ENCODE peak calls at places on chromosomes 3 and 15, in nine cellular contexts. One of them, this sample, is unnamed.
A peak's percentile ranks its signal among the peaks of the same experiment; 100 is the strongest.

GRCh38 chr15:88956263-88956662 is 43.1 kb upstream of the MFGE8 start:
- DNase-seq in PC-9: no peak
- DNase-seq in fibroblast of lung: no peak
- DNase-seq in H9: no peak
- DNase-seq in A549: no peak
- DNase-seq in astrocyte: no peak
- DNase-seq in neuronal stem cell: no peak
- DNase-seq in mesendoderm: no peak
- DNase-seq in PC-3: no peak
- DNase-seq in this sample: no peak

GRCh38 chr3:99952306-99952705 is 134.6 kb downstream of the CMSS1 start:
- DNase-seq in PC-9: no peak
- DNase-seq in fibroblast of lung: peak; percentile 92
- DNase-seq in H9: no peak
- DNase-seq in A549: no peak
- DNase-seq in astrocyte: peak; percentile 88
- DNase-seq in neuronal stem cell: no peak
- DNase-seq in mesendoderm: no peak
- DNase-seq in PC-3: peak; percentile 49
- DNase-seq in this sample: no peak

GRCh38 chr15:68230157-68231100 is 901 bp upstream of the CLN6 start:
- DNase-seq in PC-9: no peak
- DNase-seq in fibroblast of lung: no peak
- DNase-seq in H9: no peak
- DNase-seq in A549: no peak
- DNase-seq in astrocyte: no peak
- DNase-seq in neuronal stem cell: no peak
- DNase-seq in mesendoderm: no peak
- DNase-seq in PC-3: peak; percentile 3
- DNase-seq in this sample: no peak

GRCh38 chr15:70512772-70513362 is 250.5 kb downstream of the UACA start:
- DNase-seq in PC-9: peak; percentile 45
- DNase-seq in fibroblast of lung: peak; percentile 43
- DNase-seq in H9: peak; percentile 87
- DNase-seq in A549: peak; percentile 90
- DNase-seq in astrocyte: no peak
- DNase-seq in neuronal stem cell: no peak
- DNase-seq in mesendoderm: peak; percentile 88
- DNase-seq in PC-3: peak; percentile 78
- DNase-seq in this sample: no peak

GRCh38 chr3:66450389-66451022 is 50.3 kb downstream of the LRIG1 start:
- DNase-seq in PC-9: no peak
- DNase-seq in fibroblast of lung: peak; percentile 81
- DNase-seq in H9: no peak
- DNase-seq in A549: no peak
- DNase-seq in astrocyte: peak; percentile 76
- DNase-seq in neuronal stem cell: no peak
- DNase-seq in mesendoderm: no peak
- DNase-seq in PC-3: peak; percentile 32
- DNase-seq in this sample: no peak

GRCh38 chr15:37109151-37109912 is 9.0 kb upstream of the MEIS2 start:
- DNase-seq in PC-9: no peak
- DNase-seq in fibroblast of lung: no peak
- DNase-seq in H9: peak; percentile 74
- DNase-seq in A549: no peak
- DNase-seq in astrocyte: no peak
- DNase-seq in neuronal stem cell: peak; percentile 48
- DNase-seq in mesendoderm: peak; percentile 55
- DNase-seq in PC-3: no peak
- DNase-seq in this sample: no peak

GRCh38 chr15:73753250-73754130 is at the start of gene INSYN1:
- DNase-seq in PC-9: no peak
- DNase-seq in fibroblast of lung: peak; percentile 54
- DNase-seq in H9: peak; percentile 47
- DNase-seq in A549: no peak
- DNase-seq in astrocyte: peak; percentile 23
- DNase-seq in neuronal stem cell: no peak
- DNase-seq in mesendoderm: peak; percentile 54
- DNase-seq in PC-3: no peak
- DNase-seq in this sample: peak; percentile 71

GRCh38 chr3:141326123-141326522 is 42.2 kb upstream of the ZBTB38 start:
- DNase-seq in PC-9: no peak
- DNase-seq in fibroblast of lung: no peak
- DNase-seq in H9: no peak
- DNase-seq in A549: peak; percentile 76
- DNase-seq in astrocyte: no peak
- DNase-seq in neuronal stem cell: no peak
- DNase-seq in mesendoderm: no peak
- DNase-seq in PC-3: no peak
- DNase-seq in this sample: peak; percentile 57

GRCh38 chr3:153273767-153274443 is 111.9 kb downstream of the RAP2B start:
- DNase-seq in PC-9: no peak
- DNase-seq in fibroblast of lung: peak; percentile 50
- DNase-seq in H9: no peak
- DNase-seq in A549: no peak
- DNase-seq in astrocyte: no peak
- DNase-seq in neuronal stem cell: no peak
- DNase-seq in mesendoderm: no peak
- DNase-seq in PC-3: peak; percentile 60
- DNase-seq in this sample: no peak

GRCh38 chr15:100842756-100843730 is 36.6 kb upstream of the ALDH1A3 start:
- DNase-seq in PC-9: peak; percentile 40
- DNase-seq in fibroblast of lung: peak; percentile 12
- DNase-seq in H9: no peak
- DNase-seq in A549: no peak
- DNase-seq in astrocyte: no peak
- DNase-seq in neuronal stem cell: no peak
- DNase-seq in mesendoderm: peak; percentile 20
- DNase-seq in PC-3: peak; percentile 25
- DNase-seq in this sample: peak; percentile 22

GRCh38 chr15:68203486-68203885 is 1.6 kb downstream of the CALML4 start:
- DNase-seq in PC-9: no peak
- DNase-seq in fibroblast of lung: no peak
- DNase-seq in H9: no peak
- DNase-seq in A549: no peak
- DNase-seq in astrocyte: no peak
- DNase-seq in neuronal stem cell: no peak
- DNase-seq in mesendoderm: no peak
- DNase-seq in PC-3: no peak
- DNase-seq in this sample: no peak

GRCh38 chr3:43692085-43692484 is 1.3 kb downstream of the ABHD5 start:
- DNase-seq in PC-9: peak; percentile 83
- DNase-seq in fibroblast of lung: no peak
- DNase-seq in H9: no peak
- DNase-seq in A549: peak; percentile 11
- DNase-seq in astrocyte: no peak
- DNase-seq in neuronal stem cell: no peak
- DNase-seq in mesendoderm: peak; percentile 8
- DNase-seq in PC-3: no peak
- DNase-seq in this sample: no peak

GRCh38 chr15:69141286-69141701 is 19.1 kb upstream of the GLCE start:
- DNase-seq in PC-9: peak; percentile 46
- DNase-seq in fibroblast of lung: peak; percentile 50
- DNase-seq in H9: no peak
- DNase-seq in A549: peak; percentile 63
- DNase-seq in astrocyte: no peak
- DNase-seq in neuronal stem cell: no peak
- DNase-seq in mesendoderm: no peak
- DNase-seq in PC-3: peak; percentile 55
- DNase-seq in this sample: peak; percentile 46

GRCh38 chr3:127792664-127793292 is 29.5 kb downstream of the MGLL start:
- DNase-seq in PC-9: no peak
- DNase-seq in fibroblast of lung: peak; percentile 92
- DNase-seq in H9: no peak
- DNase-seq in A549: peak; percentile 62
- DNase-seq in astrocyte: peak; percentile 87
- DNase-seq in neuronal stem cell: no peak
- DNase-seq in mesendoderm: no peak
- DNase-seq in PC-3: peak; percentile 71
- DNase-seq in this sample: peak; percentile 69

GRCh38 chr3:40920041-40920440 is 279.3 kb upstream of the CTNNB1 start:
- DNase-seq in PC-9: peak; percentile 49
- DNase-seq in fibroblast of lung: peak; percentile 63
- DNase-seq in H9: peak; percentile 55
- DNase-seq in A549: no peak
- DNase-seq in astrocyte: peak; percentile 60
- DNase-seq in neuronal stem cell: no peak
- DNase-seq in mesendoderm: peak; percentile 76
- DNase-seq in PC-3: peak; percentile 61
- DNase-seq in this sample: no peak

GRCh38 chr15:26261413-26261812 is 398.3 kb upstream of the ATP10A start:
- DNase-seq in PC-9: no peak
- DNase-seq in fibroblast of lung: no peak
- DNase-seq in H9: no peak
- DNase-seq in A549: no peak
- DNase-seq in astrocyte: no peak
- DNase-seq in neuronal stem cell: no peak
- DNase-seq in mesendoderm: no peak
- DNase-seq in PC-3: no peak
- DNase-seq in this sample: no peak

GRCh38 chr3:117526485-117527079 is 817.0 kb downstream of the TUSC7 start:
- DNase-seq in PC-9: no peak
- DNase-seq in fibroblast of lung: no peak
- DNase-seq in H9: no peak
- DNase-seq in A549: peak; percentile 42
- DNase-seq in astrocyte: no peak
- DNase-seq in neuronal stem cell: no peak
- DNase-seq in mesendoderm: peak; percentile 27
- DNase-seq in PC-3: peak; percentile 17
- DNase-seq in this sample: peak; percentile 56

GRCh38 chr3:189584609-189585008 is 46.6 kb upstream of the TP63 start:
- DNase-seq in PC-9: no peak
- DNase-seq in fibroblast of lung: no peak
- DNase-seq in H9: no peak
- DNase-seq in A549: no peak
- DNase-seq in astrocyte: no peak
- DNase-seq in neuronal stem cell: no peak
- DNase-seq in mesendoderm: no peak
- DNase-seq in PC-3: no peak
- DNase-seq in this sample: no peak

GRCh38 chr3:192514754-192515660 is 212.3 kb downstream of the FGF12 start:
- DNase-seq in PC-9: peak; percentile 85
- DNase-seq in fibroblast of lung: no peak
- DNase-seq in H9: peak; percentile 89
- DNase-seq in A549: peak; percentile 13
- DNase-seq in astrocyte: no peak
- DNase-seq in neuronal stem cell: peak; percentile 39
- DNase-seq in mesendoderm: peak; percentile 89
- DNase-seq in PC-3: no peak
- DNase-seq in this sample: peak; percentile 81

GRCh38 chr15:73357999-73358665 is 10.6 kb downstream of the HCN4 start:
- DNase-seq in PC-9: no peak
- DNase-seq in fibroblast of lung: no peak
- DNase-seq in H9: no peak
- DNase-seq in A549: no peak
- DNase-seq in astrocyte: no peak
- DNase-seq in neuronal stem cell: no peak
- DNase-seq in mesendoderm: no peak
- DNase-seq in PC-3: no peak
- DNase-seq in this sample: peak; percentile 80

DNA sequence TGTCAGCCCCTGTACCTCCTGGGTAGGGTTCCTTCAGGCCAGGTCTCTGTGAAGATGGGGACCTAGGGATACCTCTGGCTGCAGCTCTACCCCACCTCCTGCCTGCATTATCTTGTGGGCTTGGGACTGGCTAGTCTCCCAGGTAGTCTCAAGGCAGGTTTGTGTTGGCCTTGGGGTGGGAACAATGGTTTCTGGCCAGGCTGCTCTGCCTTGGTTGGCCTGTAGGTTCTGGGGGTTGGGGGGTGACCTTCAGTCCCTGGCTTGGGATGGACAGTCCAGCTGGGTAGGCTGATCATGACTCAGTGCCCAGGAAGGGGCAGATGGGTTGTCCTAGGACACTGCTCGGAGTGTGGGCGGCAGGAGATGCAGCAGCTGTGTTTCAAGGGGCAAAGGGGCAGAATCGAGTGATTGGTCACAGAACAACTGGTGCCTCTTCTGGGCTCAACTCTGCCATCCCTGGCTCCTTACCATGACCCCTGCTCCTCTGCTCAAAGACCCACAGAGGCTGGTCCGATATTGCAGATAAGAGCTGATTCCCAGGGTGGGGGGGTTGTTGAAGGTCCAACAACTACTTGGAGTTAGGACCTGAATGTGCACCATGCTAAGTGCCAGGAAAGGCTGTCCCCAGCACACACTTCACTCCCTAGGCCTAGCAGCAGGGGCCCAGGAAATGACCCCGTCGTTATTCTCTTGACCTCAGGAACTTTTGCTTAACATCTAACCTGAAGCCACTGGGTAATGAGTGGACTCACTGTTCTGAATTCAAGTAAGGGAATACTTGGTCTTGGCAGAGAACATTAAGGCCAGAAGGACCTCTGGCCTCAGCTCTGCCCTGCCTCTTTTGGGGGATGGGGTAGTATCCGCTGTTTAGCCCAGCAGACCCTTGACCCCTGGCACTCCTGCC is 18.1 kb upstream of the BSN start:
- DNase-seq in PC-9: no peak
- DNase-seq in fibroblast of lung: no peak
- DNase-seq in H9: no peak
- DNase-seq in A549: no peak
- DNase-seq in astrocyte: no peak
- DNase-seq in neuronal stem cell: no peak
- DNase-seq in mesendoderm: peak; percentile 23
- DNase-seq in PC-3: no peak
- DNase-seq in this sample: no peak
- H3K4me2 ChIP-seq in PC-9: no peak overlapping the region
- H3K4me2 ChIP-seq in fibroblast of lung: no peak overlapping the region
- H3K4me2 ChIP-seq in H9: no peak overlapping the region
- H3K4me2 ChIP-seq in A549: no peak overlapping the region
- H3K4me2 ChIP-seq in astrocyte: no peak overlapping the region
- H3K4me2 ChIP-seq in neuronal stem cell: no peak overlapping the region
- H3K4me2 ChIP-seq in mesendoderm: no peak overlapping the region
- H3K4me2 ChIP-seq in PC-3: no peak overlapping the region
- H3K4me2 ChIP-seq in this sample: no peak overlapping the region

GRCh38 chr15:77858677-77859490 is 218.6 kb downstream of the TBC1D2B start:
- DNase-seq in PC-9: no peak
- DNase-seq in fibroblast of lung: no peak
- DNase-seq in H9: peak; percentile 14
- DNase-seq in A549: no peak
- DNase-seq in astrocyte: no peak
- DNase-seq in neuronal stem cell: no peak
- DNase-seq in mesendoderm: no peak
- DNase-seq in PC-3: no peak
- DNase-seq in this sample: no peak
- H3K4me2 ChIP-seq in PC-9: no peak overlapping the region
- H3K4me2 ChIP-seq in fibroblast of lung: no peak overlapping the region
- H3K4me2 ChIP-seq in H9: no peak overlapping the region
- H3K4me2 ChIP-seq in A549: no peak overlapping the region
- H3K4me2 ChIP-seq in astrocyte: no peak overlapping the region
- H3K4me2 ChIP-seq in neuronal stem cell: no peak overlapping the region
- H3K4me2 ChIP-seq in mesendoderm: no peak overlapping the region
- H3K4me2 ChIP-seq in PC-3: no peak overlapping the region
- H3K4me2 ChIP-seq in this sample: no peak overlapping the region

GRCh38 chr3:48563382-48563918 is at the start of gene UCN2:
- DNase-seq in PC-9: no peak
- DNase-seq in fibroblast of lung: peak; percentile 28
- DNase-seq in H9: no peak
- DNase-seq in A549: no peak
- DNase-seq in astrocyte: no peak
- DNase-seq in neuronal stem cell: no peak
- DNase-seq in mesendoderm: no peak
- DNase-seq in PC-3: no peak
- DNase-seq in this sample: no peak
- H3K4me2 ChIP-seq in PC-9: peak within 1 kb of the TSS; percentile 16
- H3K4me2 ChIP-seq in fibroblast of lung: no peak within 1 kb of the TSS
- H3K4me2 ChIP-seq in H9: no peak within 1 kb of the TSS
- H3K4me2 ChIP-seq in A549: peak within 1 kb of the TSS; percentile 22
- H3K4me2 ChIP-seq in astrocyte: peak within 1 kb of the TSS; percentile 51
- H3K4me2 ChIP-seq in neuronal stem cell: no peak within 1 kb of the TSS
- H3K4me2 ChIP-seq in mesendoderm: no peak within 1 kb of the TSS
- H3K4me2 ChIP-seq in PC-3: peak within 1 kb of the TSS; percentile 38
- H3K4me2 ChIP-seq in this sample: no peak within 1 kb of the TSS

GRCh38 chr3:129576514-129577345 is 29.7 kb downstream of the PLXND1 start:
- DNase-seq in PC-9: no peak
- DNase-seq in fibroblast of lung: no peak
- DNase-seq in H9: no peak
- DNase-seq in A549: no peak
- DNase-seq in astrocyte: no peak
- DNase-seq in neuronal stem cell: no peak
- DNase-seq in mesendoderm: no peak
- DNase-seq in PC-3: no peak
- DNase-seq in this sample: no peak
- H3K4me2 ChIP-seq in PC-9: no peak overlapping the region
- H3K4me2 ChIP-seq in fibroblast of lung: no peak overlapping the region
- H3K4me2 ChIP-seq in H9: no peak overlapping the region
- H3K4me2 ChIP-seq in A549: no peak overlapping the region
- H3K4me2 ChIP-seq in astrocyte: no peak overlapping the region
- H3K4me2 ChIP-seq in neuronal stem cell: no peak overlapping the region
- H3K4me2 ChIP-seq in mesendoderm: no peak overlapping the region
- H3K4me2 ChIP-seq in PC-3: no peak overlapping the region
- H3K4me2 ChIP-seq in this sample: no peak overlapping the region